ENCODE peak calls at places on chromosome 18, in four cellular contexts. One of them, this sample, is unnamed.

GRCh38 chr18:69564602-69565001 is 163.9 kb downstream of the DOK6 start:
- DNase-seq in GM13976: no peak
- DNase-seq in NCI-H1092: no peak
- DNase-seq in activated T-cell treated with anti-CD3 and anti-CD28 coated beads for 1 hour: no peak
- DNase-seq in this sample: no peak

GRCh38 chr18:23205980-23206379 is 70.7 kb downstream of the CABLES1 start:
- DNase-seq in GM13976: no peak
- DNase-seq in activated T-cell treated with anti-CD3 and anti-CD28 coated beads for 1 hour: no peak
- DNase-seq in NCI-H1092: no peak
- DNase-seq in this sample: no peak

GRCh38 chr18:72830109-72830508 is 37.7 kb downstream of the NETO1 start:
- DNase-seq in GM13976: peak
- DNase-seq in activated T-cell treated with anti-CD3 and anti-CD28 coated beads for 1 hour: no peak
- DNase-seq in NCI-H1092: peak
- DNase-seq in this sample: no peak

GRCh38 chr18:48778344-48779011 is 172.3 kb downstream of the SMAD7 start:
- DNase-seq in NCI-H1092: no peak
- DNase-seq in GM13976: no peak
- DNase-seq in activated T-cell treated with anti-CD3 and anti-CD28 coated beads for 1 hour: no peak
- DNase-seq in this sample: no peak

GRCh38 chr18:7789853-7790552 is 222.9 kb downstream of the PTPRM start:
- DNase-seq in NCI-H1092: no peak
- DNase-seq in GM13976: no peak
- DNase-seq in activated T-cell treated with anti-CD3 and anti-CD28 coated beads for 1 hour: no peak
- DNase-seq in this sample: no peak

GRCh38 chr18:48470484-48471180 is 61.4 kb upstream of the ZBTB7C start:
- DNase-seq in activated T-cell treated with anti-CD3 and anti-CD28 coated beads for 1 hour: no peak
- DNase-seq in NCI-H1092: no peak
- DNase-seq in GM13976: no peak
- DNase-seq in this sample: no peak

GRCh38 chr18:48831113-48831759 is 119.5 kb downstream of the SMAD7 start:
- DNase-seq in activated T-cell treated with anti-CD3 and anti-CD28 coated beads for 1 hour: no peak
- DNase-seq in GM13976: no peak
- DNase-seq in NCI-H1092: no peak
- DNase-seq in this sample: no peak

GRCh38 chr18:48230459-48231113 is 178.6 kb downstream of the ZBTB7C start:
- DNase-seq in NCI-H1092: peak
- DNase-seq in GM13976: peak
- DNase-seq in activated T-cell treated with anti-CD3 and anti-CD28 coated beads for 1 hour: no peak
- DNase-seq in this sample: no peak

GRCh38 chr18:63043516-63043915 is 276.1 kb downstream of the BCL2 start:
- DNase-seq in GM13976: no peak
- DNase-seq in NCI-H1092: no peak
- DNase-seq in activated T-cell treated with anti-CD3 and anti-CD28 coated beads for 1 hour: no peak
- DNase-seq in this sample: no peak

GRCh38 chr18:39960545-39960944 is 1994.5 kb upstream of the PIK3C3 start:
- DNase-seq in GM13976: no peak
- DNase-seq in activated T-cell treated with anti-CD3 and anti-CD28 coated beads for 1 hour: no peak
- DNase-seq in NCI-H1092: no peak
- DNase-seq in this sample: no peak

GRCh38 chr18:50287028-50287440 is 458 bp downstream of the CXXC1 start:
- DNase-seq in GM13976: no peak
- DNase-seq in activated T-cell treated with anti-CD3 and anti-CD28 coated beads for 1 hour: no peak
- DNase-seq in NCI-H1092: no peak
- DNase-seq in this sample: no peak

GRCh38 chr18:58603365-58604067 is 25.4 kb downstream of the ALPK2 start:
- DNase-seq in GM13976: no peak
- DNase-seq in activated T-cell treated with anti-CD3 and anti-CD28 coated beads for 1 hour: no peak
- DNase-seq in NCI-H1092: no peak
- DNase-seq in this sample: no peak

GRCh38 chr18:61948196-61948800 is 55.5 kb upstream of the RNF152 start:
- DNase-seq in activated T-cell treated with anti-CD3 and anti-CD28 coated beads for 1 hour: no peak
- DNase-seq in GM13976: no peak
- DNase-seq in NCI-H1092: no peak
- DNase-seq in this sample: no peak

GRCh38 chr18:47993409-47993808 is 63.0 kb upstream of the SMAD2 start:
- DNase-seq in GM13976: no peak
- DNase-seq in activated T-cell treated with anti-CD3 and anti-CD28 coated beads for 1 hour: no peak
- DNase-seq in NCI-H1092: no peak
- DNase-seq in this sample: no peak

GRCh38 chr18:49855711-49856110 is 42.4 kb upstream of the ACAA2 start:
- DNase-seq in GM13976: no peak
- DNase-seq in activated T-cell treated with anti-CD3 and anti-CD28 coated beads for 1 hour: no peak
- DNase-seq in NCI-H1092: no peak
- DNase-seq in this sample: no peak

GRCh38 chr18:39681061-39681460 is 2115.5 kb upstream of the CELF4 start:
- DNase-seq in activated T-cell treated with anti-CD3 and anti-CD28 coated beads for 1 hour: no peak
- DNase-seq in NCI-H1092: peak
- DNase-seq in GM13976: no peak
- DNase-seq in this sample: no peak

GRCh38 chr18:21052385-21052784 is 59.2 kb downstream of the ROCK1 start:
- DNase-seq in NCI-H1092: no peak
- DNase-seq in activated T-cell treated with anti-CD3 and anti-CD28 coated beads for 1 hour: no peak
- DNase-seq in GM13976: no peak
- DNase-seq in this sample: peak

GRCh38 chr18:73240899-73241298 is 373.1 kb upstream of the NETO1 start:
- DNase-seq in GM13976: no peak
- DNase-seq in activated T-cell treated with anti-CD3 and anti-CD28 coated beads for 1 hour: no peak
- DNase-seq in NCI-H1092: no peak
- DNase-seq in this sample: no peak

GRCh38 chr18:39751161-39751560 is 2185.6 kb upstream of the CELF4 start:
- DNase-seq in activated T-cell treated with anti-CD3 and anti-CD28 coated beads for 1 hour: no peak
- DNase-seq in NCI-H1092: no peak
- DNase-seq in GM13976: no peak
- DNase-seq in this sample: no peak

GRCh38 chr18:36758001-36758400 is 70.8 kb downstream of the TPGS2 start:
- DNase-seq in activated T-cell treated with anti-CD3 and anti-CD28 coated beads for 1 hour: no peak
- DNase-seq in NCI-H1092: no peak
- DNase-seq in GM13976: no peak
- DNase-seq in this sample: no peak

GRCh38 chr18:12855886-12856285 is 28.2 kb downstream of the PTPN2 start:
- DNase-seq in GM13976: no peak
- DNase-seq in activated T-cell treated with anti-CD3 and anti-CD28 coated beads for 1 hour: no peak
- DNase-seq in NCI-H1092: no peak
- DNase-seq in this sample: no peak

GRCh38 chr18:69969491-69969890 is 21.8 kb upstream of the CD226 start:
- DNase-seq in activated T-cell treated with anti-CD3 and anti-CD28 coated beads for 1 hour: no peak
- DNase-seq in GM13976: no peak
- DNase-seq in NCI-H1092: no peak
- DNase-seq in this sample: no peak

GRCh38 chr18:6598657-6599056 is 130.9 kb upstream of the ARHGAP28 start:
- DNase-seq in NCI-H1092: no peak
- DNase-seq in GM13976: no peak
- DNase-seq in activated T-cell treated with anti-CD3 and anti-CD28 coated beads for 1 hour: no peak
- DNase-seq in this sample: no peak

GRCh38 chr18:9428862-9429661 is 46.3 kb upstream of the RALBP1 start:
- DNase-seq in GM13976: no peak
- DNase-seq in activated T-cell treated with anti-CD3 and anti-CD28 coated beads for 1 hour: no peak
- DNase-seq in NCI-H1092: no peak
- DNase-seq in this sample: peak

GRCh38 chr18:28485918-28486317 is 309.0 kb upstream of the CDH2 start:
- DNase-seq in GM13976: peak
- DNase-seq in NCI-H1092: no peak
- DNase-seq in activated T-cell treated with anti-CD3 and anti-CD28 coated beads for 1 hour: no peak
- DNase-seq in this sample: no peak

GRCh38 chr18:43060020-43060419 is 55.5 kb downstream of the RIT2 start:
- DNase-seq in activated T-cell treated with anti-CD3 and anti-CD28 coated beads for 1 hour: no peak
- DNase-seq in NCI-H1092: no peak
- DNase-seq in GM13976: no peak
- DNase-seq in this sample: no peak

GRCh38 chr18:46676162-46676830 is 19.3 kb upstream of the LOXHD1 start:
- DNase-seq in NCI-H1092: no peak
- DNase-seq in GM13976: no peak
- DNase-seq in activated T-cell treated with anti-CD3 and anti-CD28 coated beads for 1 hour: no peak
- DNase-seq in this sample: no peak

This sample was measured in C1 segment of cervical spinal cord.